ENCODE peak calls at places on chromosome 3, in ten cellular contexts. P is CD4-positive, alpha-beta T cell; J is caudate nucleus; M is mesendoderm; V is tibial artery; Q is effector memory CD4-positive, alpha-beta T cell; G is adrenal gland; R is right lobe of liver; B is upper lobe of right lung; X is kidney. S is an unnamed sample.

GRCh38 chr3:28013864-28014473 is 227.4 kb upstream of the CMC1 start:
- DNase-seq in P (no peak), J (no peak), M (no peak), V (no peak), Q (no peak), G (no peak), R (no peak), B (no peak), X (no peak), S (no peak)

GRCh38 chr3:32817561-32818430 is at the start of gene TRIM71:
- DNase-seq in P (no peak), J (no peak), M (peak; percentile 67), V (no peak), Q (no peak), G (no peak), R (no peak), B (peak; percentile 75), X (no peak), S (no peak)

GRCh38 chr3:103991461-103992115 is 1375.1 kb upstream of the ALCAM start:
- DNase-seq in P (no peak), J (no peak), M (peak; percentile 49), V (no peak), Q (no peak), G (no peak), R (no peak), B (no peak), X (peak; percentile 30), S (no peak)

GRCh38 chr3:128502712-128503111 is 9.7 kb upstream of the GATA2 start:
- DNase-seq in P (no peak), J (no peak), M (no peak), V (no peak), Q (no peak), G (no peak), R (peak; percentile 31), B (no peak), X (no peak), S (no peak)

GRCh38 chr3:9316881-9317341 is 45.9 kb upstream of the THUMPD3 start:
- DNase-seq in P (no peak), J (no peak), M (peak; percentile 77), V (peak; percentile 21), Q (no peak), G (peak; percentile 23), R (no peak), B (no peak), X (peak; percentile 63), S (no peak)

GRCh38 chr3:130543322-130543721 is 26.3 kb downstream of the COL6A6 start:
- DNase-seq in P (no peak), J (no peak), M (no peak), V (no peak), Q (no peak), G (no peak), R (no peak), B (no peak), X (no peak), S (no peak)

GRCh38 chr3:65485826-65486592 is 552.7 kb downstream of the MAGI1 start:
- DNase-seq in P (no peak), J (no peak), M (no peak), V (no peak), Q (no peak), G (peak; percentile 2), R (no peak), B (no peak), X (no peak), S (no peak)

GRCh38 chr3:152374260-152374990 is 105.7 kb downstream of the MBNL1 start:
- DNase-seq in P (no peak), J (no peak), M (no peak), V (no peak), Q (no peak), G (no peak), R (no peak), B (no peak), X (no peak), S (no peak)

GRCh38 chr3:110806924-110807323 is 264.7 kb upstream of the NECTIN3 start:
- DNase-seq in P (no peak), J (no peak), M (no peak), V (no peak), Q (no peak), G (no peak), R (no peak), B (no peak), X (no peak), S (no peak)

GRCh38 chr3:11156026-11156410 is 1.7 kb downstream of the HRH1 start:
- DNase-seq in P (no peak), J (no peak), M (no peak), V (no peak), Q (no peak), G (no peak), R (no peak), B (no peak), X (no peak), S (no peak)

GRCh38 chr3:11154036-11154952 is at the start of gene HRH1:
- DNase-seq in P (no peak), J (no peak), M (peak; percentile 11), V (peak; percentile 43), Q (no peak), G (no peak), R (no peak), B (no peak), X (no peak), S (peak; percentile 35)

GRCh38 chr3:11155341-11156025 is 1.2 kb downstream of the HRH1 start:
- DNase-seq in P (no peak), J (peak; percentile 43), M (peak; percentile 90), V (peak; percentile 87), Q (no peak), G (peak; percentile 75), R (no peak), B (no peak), X (peak; percentile 81), S (peak; percentile 67)

GRCh38 chr3:11157406-11157805 is 3.1 kb downstream of the HRH1 start:
- DNase-seq in P (no peak), J (no peak), M (no peak), V (no peak), Q (no peak), G (no peak), R (no peak), B (no peak), X (no peak), S (no peak)

GRCh38 chr3:11154953-11155325 is 646 bp downstream of the HRH1 start:
- DNase-seq in P (no peak), J (no peak), M (peak; percentile 71), V (no peak), Q (no peak), G (no peak), R (no peak), B (no peak), X (no peak), S (no peak)
- H3K27ac ChIP-seq in P (no peak overlapping the region), J (no peak overlapping the region), M (no peak overlapping the region), V (peak overlapping the region; percentile 94), Q (no peak overlapping the region), G (peak overlapping the region; percentile 67), R (no peak overlapping the region), B (peak overlapping the region; percentile 42), X (no peak overlapping the region), S (peak overlapping the region; percentile 65)

GRCh38 chr3:109339186-109339585 is 1.8 kb upstream of the DPPA4 start:
- DNase-seq in P (no peak), J (no peak), M (peak; percentile 26), V (no peak), Q (no peak), G (no peak), R (no peak), B (no peak), X (no peak), S (no peak)
- H3K27ac ChIP-seq in P (no peak overlapping the region), J (no peak overlapping the region), M (no peak overlapping the region), V (no peak overlapping the region), Q (no peak overlapping the region), G (no peak overlapping the region), R (peak overlapping the region; percentile 82), B (no peak overlapping the region), X (no peak overlapping the region), S (no peak overlapping the region)

DNA sequence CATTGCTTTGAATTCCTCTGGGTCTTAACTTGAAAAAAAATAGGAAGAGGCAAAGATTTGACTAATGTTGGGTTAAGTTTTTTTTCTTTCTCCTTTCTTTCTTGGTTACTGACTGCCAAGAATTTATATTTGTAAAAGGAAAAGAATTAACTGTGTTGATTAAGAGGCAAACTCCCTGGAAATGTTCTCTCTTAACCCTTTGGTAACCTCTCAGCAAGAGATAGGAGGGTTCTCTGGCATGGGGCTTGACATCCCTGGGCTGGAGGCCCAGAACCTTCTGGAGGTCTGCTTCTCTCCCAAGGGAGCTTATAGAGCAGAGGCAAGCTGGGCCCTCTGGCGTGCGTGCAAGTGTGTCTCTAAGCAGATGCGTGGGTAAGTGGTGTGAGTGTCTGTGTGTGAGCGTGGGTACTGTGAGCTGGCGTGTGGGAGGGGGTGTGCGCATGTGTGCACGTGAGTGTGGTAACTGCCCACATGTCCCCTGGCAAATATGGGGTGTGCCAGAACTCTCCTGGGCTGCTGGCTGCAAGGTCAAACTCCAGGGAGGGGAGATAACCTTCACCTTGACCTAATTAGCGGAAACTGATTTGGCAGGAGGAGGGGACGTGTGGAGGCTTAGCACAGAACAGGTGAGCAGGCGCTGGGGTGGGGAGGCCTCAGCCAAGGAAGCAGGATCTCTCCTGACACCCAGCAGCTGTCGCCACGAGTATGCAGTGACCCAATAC is 49.4 kb upstream of the MAGEF1 start:
- DNase-seq in P (no peak), J (no peak), M (no peak), V (no peak), Q (no peak), G (peak; percentile 28), R (no peak), B (no peak), X (peak; percentile 82), S (peak; percentile 34)
- H3K27ac ChIP-seq in P (no peak overlapping the region), J (no peak overlapping the region), M (no peak overlapping the region), V (no peak overlapping the region), Q (no peak overlapping the region), G (no peak overlapping the region), R (no peak overlapping the region), B (no peak overlapping the region), X (no peak overlapping the region), S (no peak overlapping the region)

DNA sequence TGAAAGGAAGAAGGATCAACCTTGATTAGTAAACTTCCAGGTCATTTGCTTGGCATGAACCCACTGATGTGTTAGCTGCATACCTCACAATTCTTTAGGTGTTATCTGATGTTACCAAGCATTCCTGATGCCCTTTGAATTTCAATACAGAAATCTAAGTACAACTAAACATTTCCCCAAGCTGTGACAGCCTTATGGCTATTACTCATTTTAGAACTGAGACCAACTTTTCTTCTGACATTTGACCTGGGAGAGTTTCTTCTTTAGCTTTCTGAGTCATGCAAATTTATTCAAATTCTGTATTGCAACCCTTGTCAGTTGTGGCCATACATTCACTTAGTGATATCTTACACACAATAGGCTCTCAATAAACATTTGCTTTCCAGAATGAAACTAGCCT is 124.3 kb downstream of the TIGIT start:
- DNase-seq in P (no peak), J (no peak), M (peak; percentile 61), V (no peak), Q (no peak), G (no peak), R (no peak), B (no peak), X (no peak), S (no peak)
- H3K27ac ChIP-seq in P (no peak overlapping the region), J (peak overlapping the region; percentile 83), M (no peak overlapping the region), V (no peak overlapping the region), Q (no peak overlapping the region), G (peak overlapping the region; percentile 78), R (no peak overlapping the region), B (peak overlapping the region; percentile 9), X (no peak overlapping the region), S (peak overlapping the region; percentile 75)

GRCh38 chr3:122066331-122067213 is 11.4 kb downstream of the CD86 start:
- DNase-seq in P (no peak), J (no peak), M (no peak), V (no peak), Q (no peak), G (no peak), R (no peak), B (no peak), X (no peak), S (no peak)
- H3K27ac ChIP-seq in P (no peak overlapping the region), J (no peak overlapping the region), M (no peak overlapping the region), V (no peak overlapping the region), Q (no peak overlapping the region), G (no peak overlapping the region), R (no peak overlapping the region), B (no peak overlapping the region), X (no peak overlapping the region), S (no peak overlapping the region)

S was measured in left ventricle myocardium inferior.